ENCODE peak calls at places on chromosome 21, in five cellular contexts. P is NCI-H1436; J is SW480; G is stimulated activated CD8-positive, alpha-beta memory T cell treated with anti-CD3 and anti-CD28 coated beads, Interleukin-2, amount 100 ng/mL, for 1 hour; X is endothelial cell. S is an unnamed sample.

GRCh38 chr21:46605759-46606426 is 1.0 kb upstream of the S100B start:
- DNase-seq in P (no peak), J (no peak), G (peak), X (no peak), S (no peak)

GRCh38 chr21:26513212-26513611 is 59.9 kb downstream of the CYYR1 start:
- DNase-seq in P (no peak), J (no peak), G (no peak), X (no peak), S (no peak)

GRCh38 chr21:16597768-16598167 is 868.0 kb downstream of the USP25 start:
- DNase-seq in P (no peak), J (no peak), G (no peak), X (no peak), S (no peak)

GRCh38 chr21:43189936-43190335 is 21.1 kb downstream of the CRYAA start:
- DNase-seq in P (no peak), J (no peak), G (no peak), X (no peak), S (no peak)

GRCh38 chr21:35503646-35504045 is 454.5 kb upstream of the RUNX1 start:
- DNase-seq in P (no peak), J (no peak), G (no peak), X (no peak), S (no peak)

GRCh38 chr21:36204980-36205379 is 48.4 kb downstream of the DOP1B start:
- DNase-seq in P (no peak), J (no peak), G (no peak), X (no peak), S (no peak)

GRCh38 chr21:30227633-30228404 is 11.9 kb upstream of the CLDN8 start:
- DNase-seq in P (no peak), J (peak), G (no peak), X (no peak), S (no peak)

GRCh38 chr21:31658053-31658452 is 1.4 kb upstream of the SOD1 start:
- DNase-seq in P (no peak), J (no peak), G (no peak), X (no peak), S (no peak)

GRCh38 chr21:39336457-39337008 is 12.4 kb downstream of the HMGN1 start:
- DNase-seq in P (no peak), J (no peak), G (no peak), X (no peak), S (no peak)

GRCh38 chr21:42629856-42630410 is 23.5 kb upstream of the PDE9A start:
- DNase-seq in P (no peak), J (no peak), G (no peak), X (no peak), S (no peak)

GRCh38 chr21:45282283-45283018 is 5.2 kb downstream of the POFUT2 start:
- DNase-seq in P (no peak), J (no peak), G (no peak), X (no peak), S (no peak)

GRCh38 chr21:44875341-44875740 is 1.9 kb upstream of the PTTG1IP start:
- DNase-seq in P (no peak), J (peak), G (no peak), X (no peak), S (no peak)

GRCh38 chr21:26641062-26641461 is 68.0 kb upstream of the CYYR1 start:
- DNase-seq in P (no peak), J (no peak), G (no peak), X (no peak), S (no peak)

GRCh38 chr21:45406801-45407628 is 2.0 kb downstream of the COL18A1 start:
- DNase-seq in P (no peak), J (peak), G (no peak), X (peak), S (no peak)

GRCh38 chr21:30979054-30979453 is 59.2 kb downstream of the KRTAP19-8 start:
- DNase-seq in P (no peak), J (no peak), G (no peak), X (no peak), S (no peak)

GRCh38 chr21:41895643-41896493 is 16.7 kb upstream of the PRDM15 start:
- DNase-seq in P (no peak), J (no peak), G (no peak), X (no peak), S (no peak)

GRCh38 chr21:25396135-25396711 is 211.1 kb downstream of the MRPL39 start:
- DNase-seq in P (no peak), J (no peak), G (no peak), X (no peak), S (no peak)

GRCh38 chr21:32246571-32246970 is 32.3 kb downstream of the MIS18A start:
- DNase-seq in P (no peak), J (no peak), G (no peak), X (no peak), S (no peak)

GRCh38 chr21:35819134-35819533 is 241.2 kb downstream of the SETD4 start:
- DNase-seq in P (no peak), J (no peak), G (no peak), X (no peak), S (no peak)

GRCh38 chr21:42269382-42269781 is 45.8 kb downstream of the TFF3 start:
- DNase-seq in P (peak), J (no peak), G (no peak), X (no peak), S (no peak)

GRCh38 chr21:37636152-37636860 is 269.7 kb downstream of the DYRK1A start:
- DNase-seq in P (no peak), J (no peak), G (no peak), X (no peak), S (no peak)

GRCh38 chr21:42059141-42059540 is 12.0 kb upstream of the UMODL1 start:
- DNase-seq in P (no peak), J (no peak), G (no peak), X (no peak), S (no peak)

GRCh38 chr21:27393726-27394125 is 426.8 kb upstream of the ADAMTS5 start:
- DNase-seq in P (no peak), J (no peak), G (no peak), X (no peak), S (no peak)

GRCh38 chr21:44771896-44772525 is 29.6 kb downstream of the UBE2G2 start:
- DNase-seq in P (no peak), J (no peak), G (no peak), X (no peak), S (no peak)

GRCh38 chr21:25701529-25701928 is 33.2 kb downstream of the ATP5PF start:
- DNase-seq in P (no peak), J (no peak), G (no peak), X (no peak), S (no peak)

GRCh38 chr21:23438081-23438480 is 2169.2 kb downstream of the MRPL39 start:
- DNase-seq in P (no peak), J (no peak), G (no peak), X (no peak), S (no peak)

GRCh38 chr21:44999972-45000636 is 60.3 kb downstream of the SLX9 start:
- DNase-seq in P (no peak), J (no peak), G (no peak), X (no peak), S (no peak)

GRCh38 chr21:34822209-34822608 is 153.4 kb downstream of the CLIC6 start:
- DNase-seq in P (no peak), J (no peak), G (no peak), X (no peak), S (no peak)

GRCh38 chr21:34553199-34553952 is 41.4 kb upstream of the KCNE1 start:
- DNase-seq in P (no peak), J (peak), G (no peak), X (no peak), S (no peak)

GRCh38 chr21:41656946-41657525 is 109.8 kb downstream of the RIPK4 start:
- DNase-seq in P (no peak), J (no peak), G (no peak), X (no peak), S (no peak)

GRCh38 chr21:31623664-31624063 is 35.8 kb upstream of the SOD1 start:
- DNase-seq in P (no peak), J (no peak), G (no peak), X (no peak), S (no peak)

GRCh38 chr21:17775431-17776126 is 43.6 kb downstream of the C21orf91 start:
- DNase-seq in P (no peak), J (no peak), G (no peak), X (no peak), S (no peak)

GRCh38 chr21:35838350-35838749 is 222.0 kb downstream of the SETD4 start:
- DNase-seq in P (no peak), J (no peak), G (no peak), X (no peak), S (no peak)

GRCh38 chr21:19236209-19236608 is 832.6 kb upstream of the TMPRSS15 start:
- DNase-seq in P (no peak), J (no peak), G (no peak), X (no peak), S (no peak)

GRCh38 chr21:35525443-35525842 is 476.3 kb upstream of the RUNX1 start:
- DNase-seq in P (no peak), J (no peak), G (no peak), X (no peak), S (no peak)